ENCODE peak calls at places on chromosomes 1 and 21, in seven cellular contexts. O is fibroblast of gingiva; T is GM04504; R is IMR-90; W is activated T-cell treated with anti-CD3 and anti-CD28 coated beads for 24 hours; L is NCI-H1105 treated with DMSO at 0.1 percent for 48 hours; Q is activated naive CD4-positive, alpha-beta T cell. F is an unnamed sample.

GRCh38 chr1:153613406-153613805 is 469 bp upstream of the S100A16 start:
- DNase-seq in O (no peak), T (no peak), R (no peak), W (no peak), L (no peak), Q (no peak), F (no peak)

GRCh38 chr1:3156936-3157335 is 87.9 kb downstream of the PRDM16 start:
- DNase-seq in O (no peak), T (no peak), R (no peak), W (no peak), L (no peak), Q (no peak), F (no peak)

GRCh38 chr1:18951818-18952391 is 4.6 kb downstream of the IFFO2 start:
- DNase-seq in O (no peak), T (no peak), R (no peak), W (peak), L (no peak), Q (peak), F (peak)

GRCh38 chr1:173064011-173064410 is 13.3 kb upstream of the TNFSF18 start:
- DNase-seq in O (no peak), T (no peak), R (peak), W (no peak), L (no peak), Q (no peak), F (no peak)

GRCh38 chr1:83065952-83066727 is 932.8 kb downstream of the TTLL7 start:
- DNase-seq in O (no peak), T (no peak), R (no peak), W (no peak), L (no peak), Q (no peak), F (no peak)

GRCh38 chr1:160282807-160283206 is 2.1 kb downstream of the PEX19 start:
- DNase-seq in O (no peak), T (no peak), R (no peak), W (no peak), L (no peak), Q (no peak), F (no peak)

GRCh38 chr1:31667065-31667785 is 22.5 kb upstream of the PEF1 start:
- DNase-seq in O (no peak), T (no peak), R (no peak), W (no peak), L (no peak), Q (no peak), F (no peak)

GRCh38 chr1:25641329-25641725 is 24.7 kb downstream of the MAN1C1 start:
- DNase-seq in O (no peak), T (no peak), R (no peak), W (no peak), L (no peak), Q (no peak), F (no peak)

GRCh38 chr1:168135982-168136708 is 585 bp downstream of the GPR161 start:
- DNase-seq in O (peak), T (no peak), R (peak), W (no peak), L (peak), Q (no peak), F (no peak)

GRCh38 chr1:36182734-36183133 is 26.8 kb downstream of the MAP7D1 start:
- DNase-seq in O (no peak), T (no peak), R (no peak), W (no peak), L (peak), Q (no peak), F (no peak)

GRCh38 chr1:68473060-68473459 is 23.3 kb upstream of the RPE65 start:
- DNase-seq in O (no peak), T (no peak), R (no peak), W (no peak), L (no peak), Q (no peak), F (no peak)

GRCh38 chr1:215273838-215274516 is 191.4 kb downstream of the KCNK2 start:
- DNase-seq in O (peak), T (peak), R (peak), W (no peak), L (no peak), Q (no peak), F (peak)

GRCh38 chr21:30194701-30195299 is 21.1 kb downstream of the CLDN8 start:
- DNase-seq in O (peak), T (no peak), R (no peak), W (no peak), L (peak), Q (no peak), F (peak)

GRCh38 chr1:119974013-119974412 is 77.7 kb upstream of the ADAM30 start:
- DNase-seq in O (no peak), T (no peak), R (no peak), W (no peak), L (peak), Q (no peak), F (no peak)

GRCh38 chr1:236953161-236953560 is 51.1 kb downstream of the MT1HL1 start:
- DNase-seq in O (no peak), T (no peak), R (no peak), W (no peak), L (no peak), Q (no peak), F (no peak)

GRCh38 chr1:6039031-6039430 is 6.7 kb upstream of the KCNAB2 start:
- DNase-seq in O (no peak), T (no peak), R (no peak), W (no peak), L (no peak), Q (no peak), F (no peak)

GRCh38 chr1:19044975-19045831 is 88.7 kb upstream of the IFFO2 start:
- DNase-seq in O (no peak), T (no peak), R (peak), W (no peak), L (no peak), Q (no peak), F (peak)

GRCh38 chr1:67683306-67683705 is 1.7 kb upstream of the GADD45A start:
- DNase-seq in O (peak), T (no peak), R (peak), W (no peak), L (no peak), Q (no peak), F (peak)

GRCh38 chr1:179793281-179793680 is 50.2 kb downstream of the FAM163A start:
- DNase-seq in O (no peak), T (no peak), R (no peak), W (no peak), L (no peak), Q (no peak), F (no peak)

GRCh38 chr1:39845569-39846566 is 37.4 kb downstream of the TRIT1 start:
- DNase-seq in O (peak), T (peak), R (peak), W (peak), L (peak), Q (peak), F (peak)

GRCh38 chr1:115877511-115877910 is 36.6 kb upstream of the NHLH2 start:
- DNase-seq in O (no peak), T (no peak), R (no peak), W (no peak), L (peak), Q (no peak), F (no peak)

GRCh38 chr1:21064057-21064456 is 112.6 kb downstream of the EIF4G3 start:
- DNase-seq in O (no peak), T (no peak), R (no peak), W (no peak), L (no peak), Q (no peak), F (no peak)

GRCh38 chr21:44984792-44985440 is 45.1 kb downstream of the SLX9 start:
- DNase-seq in O (no peak), T (no peak), R (no peak), W (no peak), L (no peak), Q (no peak), F (no peak)

GRCh38 chr1:195105281-195105680 is 1503.0 kb downstream of the KCNT2 start:
- DNase-seq in O (no peak), T (no peak), R (no peak), W (no peak), L (no peak), Q (no peak), F (no peak)

GRCh38 chr1:236880209-236880608 is 85.1 kb downstream of the MTR start:
- DNase-seq in O (no peak), T (no peak), R (no peak), W (no peak), L (no peak), Q (no peak), F (no peak)

GRCh38 chr1:20370628-20371200 is 80.0 kb downstream of the VWA5B1 start:
- DNase-seq in O (peak), T (peak), R (no peak), W (no peak), L (peak), Q (no peak), F (no peak)

GRCh38 chr1:10693497-10694273 is 102.8 kb downstream of the CASZ1 start:
- DNase-seq in O (no peak), T (no peak), R (no peak), W (no peak), L (peak), Q (no peak), F (no peak)

GRCh38 chr1:24309762-24310485 is 9.2 kb upstream of the GRHL3 start:
- DNase-seq in O (no peak), T (no peak), R (peak), W (no peak), L (no peak), Q (no peak), F (no peak)

F was measured in brain microvascular endothelial cell.